ENCODE peak calls at places on chromosomes 6 and 20, in seven cellular contexts. N is K562, H is HepG2, Z is HCT116, P is SK-N-SH, W is H1, G is GM12878. L is an unnamed sample. For H3K4me1, the result is how much of the 10 kb centered on the place peaks cover.

GRCh38 chr6:93468291-93468690 is 48.9 kb upstream of the EPHA7 start:
- DNase-seq in W (peak), H (no peak), G (no peak), P (no peak), Z (no peak), N (no peak), L (peak)

GRCh38 chr6:43934183-43934802 is 164.3 kb downstream of the VEGFA start:
- DNase-seq in W (no peak), H (no peak), Z (no peak), P (peak), N (no peak), G (no peak), L (no peak)

GRCh38 chr20:20711413-20711812 is 1.0 kb downstream of the RALGAPA2 start:
- DNase-seq in W (no peak), G (no peak), P (no peak), Z (no peak), H (no peak), N (no peak), L (no peak)

GRCh38 chr20:37319120-37319717 is 26.7 kb upstream of the SRC start:
- DNase-seq in W (no peak), G (no peak), N (no peak), Z (no peak), H (no peak), P (peak), L (peak)

GRCh38 chr6:160005861-160006540 is 37.1 kb downstream of the IGF2R start:
- DNase-seq in G (no peak), Z (no peak), N (no peak), W (no peak), P (peak), H (no peak), L (no peak)

GRCh38 chr6:39301606-39302005 is 12.6 kb downstream of the KCNK17 start:
- DNase-seq in G (no peak), W (no peak), Z (peak), H (peak), N (peak), P (no peak), L (no peak)

GRCh38 chr6:90362273-90362672 is 65.6 kb upstream of the BACH2 start:
- DNase-seq in H (no peak), W (no peak), G (no peak), P (no peak), N (peak), Z (no peak), L (no peak)

GRCh38 chr20:52785678-52786077 is 186.5 kb upstream of the TSHZ2 start:
- DNase-seq in Z (no peak), G (no peak), W (no peak), N (no peak), P (no peak), H (no peak), L (no peak)

GRCh38 chr20:41657655-41658054 is 39.5 kb upstream of the CHD6 start:
- DNase-seq in W (no peak), N (no peak), P (no peak), Z (no peak), H (no peak), G (no peak), L (no peak)

GRCh38 chr6:21263531-21264287 is 329.8 kb upstream of the SOX4 start:
- DNase-seq in N (peak), W (no peak), G (peak), Z (no peak), H (no peak), P (no peak), L (no peak)

GRCh38 chr20:1265226-1265915 is 723 bp upstream of the SNPH start:
- DNase-seq in P (no peak), N (peak), G (no peak), W (no peak), H (no peak), Z (no peak), L (no peak)

GRCh38 chr6:159941286-159942113 is 27.4 kb upstream of the IGF2R start:
- DNase-seq in H (peak), G (peak), P (peak), Z (peak), N (peak), W (no peak), L (no peak)

GRCh38 chr6:38058022-38058421 is 238.5 kb downstream of the ZFAND3 start:
- DNase-seq in W (no peak), H (peak), P (no peak), N (no peak), Z (peak), G (peak), L (no peak)

GRCh38 chr6:44561832-44562496 is 174.5 kb downstream of the CDC5L start:
- DNase-seq in P (peak), N (no peak), G (no peak), W (no peak), H (no peak), Z (no peak), L (no peak)

GRCh38 chr6:140256213-140256612 is 881.8 kb upstream of the CITED2 start:
- DNase-seq in P (no peak), Z (no peak), H (no peak), W (no peak), N (no peak), G (no peak), L (no peak)

GRCh38 chr6:138971601-138972000 is 16.5 kb downstream of the REPS1 start:
- DNase-seq in W (no peak), Z (no peak), G (no peak), P (no peak), H (no peak), N (no peak), L (no peak)

GRCh38 chr20:8515810-8516435 is 383.9 kb downstream of the PLCB1 start:
- DNase-seq in G (no peak), Z (no peak), P (no peak), H (no peak), N (no peak), W (no peak), L (no peak)

GRCh38 chr6:343960-344815 is 47.4 kb upstream of the IRF4 start:
- DNase-seq in P (no peak), N (no peak), H (no peak), W (no peak), Z (no peak), G (no peak), L (no peak)

GRCh38 chr6:43086022-43086658 is 10.0 kb downstream of the PTK7 start:
- DNase-seq in W (no peak), N (no peak), P (no peak), Z (no peak), G (peak), H (no peak), L (no peak)

GRCh38 chr6:158142789-158143188 is 25.3 kb downstream of the SERAC1 start:
- DNase-seq in H (peak), N (no peak), G (no peak), P (no peak), W (no peak), Z (no peak), L (no peak)

GRCh38 chr6:53795254-53795701 is 473 bp downstream of the LRRC1 start:
- DNase-seq in G (no peak), N (no peak), P (no peak), W (no peak), H (no peak), Z (no peak), L (no peak)

GRCh38 chr6:35140991-35141720 is at the start of gene TCP11:
- DNase-seq in Z (no peak), H (no peak), P (peak), W (no peak), G (no peak), N (peak), L (no peak)

GRCh38 chr6:31170987-31171671 is 647 bp upstream of the POU5F1 start:
- DNase-seq in G (no peak), Z (no peak), W (no peak), N (no peak), H (no peak), P (no peak), L (no peak)

GRCh38 chr6:31171931-31172882 is 1.7 kb upstream of the POU5F1 start:
- DNase-seq in N (no peak), P (no peak), G (no peak), W (peak), Z (no peak), H (no peak), L (peak)

GRCh38 chr6:31173406-31173805 is 2.9 kb upstream of the POU5F1 start:
- DNase-seq in H (no peak), N (peak), W (no peak), G (no peak), P (no peak), Z (no peak), L (no peak)

GRCh38 chr6:31174378-31174777 is 3.9 kb upstream of the POU5F1 start:
- DNase-seq in Z (no peak), H (no peak), W (no peak), G (no peak), N (no peak), P (no peak), L (no peak)

DNA sequence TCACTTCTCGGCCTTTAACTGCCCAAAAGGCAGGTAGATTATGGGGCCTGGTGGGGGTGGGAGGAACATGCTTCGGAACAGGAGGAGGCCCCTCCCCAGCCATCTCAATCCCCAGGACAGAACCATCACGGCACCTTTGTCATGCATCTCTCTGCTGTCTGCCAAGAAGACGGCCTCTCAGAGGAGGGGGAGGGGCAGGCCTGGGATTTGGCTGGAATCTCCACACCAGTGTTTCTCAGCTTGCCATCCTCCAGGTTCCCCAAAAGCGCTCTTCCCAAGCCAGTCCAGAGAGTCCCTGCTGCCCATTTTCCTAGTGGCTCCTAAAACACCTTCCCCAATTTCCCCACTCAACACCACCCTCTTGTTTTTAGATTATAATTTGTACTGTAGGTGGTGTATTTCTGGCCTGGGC is 2.5 kb upstream of the POU5F1 start:
- DNase-seq in H (no peak), W (peak), Z (no peak), G (no peak), P (no peak), N (no peak), L (peak)
- H3K4me3 ChIP-seq in H (no peak), W (peak), Z (no peak), G (no peak), P (no peak), N (no peak), L (peak)

DNA sequence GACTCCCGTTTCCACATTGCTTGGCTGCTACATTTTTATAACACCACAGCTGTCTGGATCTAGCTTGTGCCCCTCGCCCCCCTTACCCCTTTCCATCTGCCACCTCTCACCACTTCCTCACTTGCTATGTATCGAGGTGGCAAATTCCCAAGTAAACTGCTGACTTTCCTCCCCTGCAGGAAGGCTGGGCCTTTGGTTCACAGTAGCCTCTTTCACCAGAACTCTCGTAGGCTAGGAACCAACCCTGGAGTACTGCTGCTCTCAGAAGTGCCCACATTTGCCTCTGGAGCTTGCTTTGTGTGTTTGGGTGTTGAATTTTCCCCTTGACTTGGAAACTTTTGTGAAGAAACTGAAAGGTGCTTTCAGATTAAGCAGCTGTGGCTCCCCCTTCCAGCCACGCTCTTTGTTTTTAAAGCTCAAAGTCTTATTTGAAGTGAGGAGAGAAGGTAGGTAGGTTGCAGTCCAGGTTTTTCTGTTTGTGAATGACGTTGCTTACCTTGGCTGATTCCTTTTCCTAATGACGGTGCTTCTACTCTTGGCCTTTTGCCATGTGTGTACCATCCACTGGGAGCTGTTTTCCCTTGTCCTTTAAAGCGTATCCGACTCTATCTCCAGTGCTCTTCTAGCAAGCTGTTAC is 90.4 kb downstream of the CARMIL1 start:
- DNase-seq in P (no peak), N (no peak), W (no peak), G (no peak), Z (no peak), H (peak), L (no peak)
- TF ChIP-seq YY1 in P (no peak), N (no peak), W (no peak), G (no peak), Z (no peak), H (no peak), L (no peak)

GRCh38 chr20:47799116-47799715 is 13.9 kb upstream of the SULF2 start:
- DNase-seq in H (no peak), G (no peak), W (no peak), N (no peak), P (no peak), Z (no peak), L (no peak)

GRCh38 chr20:47801079-47801478 is 15.8 kb upstream of the SULF2 start:
- DNase-seq in Z (no peak), P (no peak), W (no peak), H (no peak), N (no peak), G (no peak), L (no peak)

GRCh38 chr20:47800619-47801018 is 15.3 kb upstream of the SULF2 start:
- DNase-seq in Z (no peak), H (no peak), G (no peak), W (no peak), N (no peak), P (peak), L (no peak)

GRCh38 chr20:47795214-47795667 is 10.0 kb upstream of the SULF2 start:
- DNase-seq in P (no peak), Z (no peak), N (no peak), H (no peak), G (no peak), W (no peak), L (no peak)

DNA sequence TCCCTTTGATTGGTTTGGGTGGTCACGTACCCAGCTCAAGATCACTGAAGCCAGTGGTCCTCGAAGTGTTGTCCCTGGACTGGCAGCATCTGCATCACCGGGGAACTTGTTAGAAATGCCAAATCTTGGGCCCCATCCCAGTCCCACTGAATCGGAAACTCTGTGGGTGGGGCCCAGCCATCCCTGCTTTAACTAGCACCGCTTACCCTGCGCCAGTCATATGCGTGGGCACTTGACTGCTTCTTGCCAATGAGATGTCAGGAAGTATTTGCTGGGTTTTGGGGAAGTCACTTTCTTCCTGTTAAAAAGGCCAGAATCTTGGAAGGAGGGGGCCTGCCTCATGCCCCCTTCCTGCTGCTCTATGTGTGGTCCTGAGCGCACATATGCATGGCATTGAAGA is 11.7 kb upstream of the SULF2 start:
- DNase-seq in G (no peak), N (no peak), W (no peak), P (no peak), Z (no peak), H (no peak), L (no peak)
- H3K4me1 ChIP-seq in G (under half), N (under half), W (under half), P (under half), Z (under half), H (under half), L (under half)

GRCh38 chr20:31488171-31488570 is 13.1 kb downstream of the REM1 start:
- DNase-seq in Z (no peak), G (no peak), N (no peak), P (no peak), H (no peak), W (no peak), L (no peak)

GRCh38 chr20:31489152-31489551 is 14.1 kb downstream of the REM1 start:
- DNase-seq in N (no peak), G (no peak), W (no peak), P (no peak), Z (no peak), H (no peak), L (no peak)

GRCh38 chr20:31490752-31491151 is 15.7 kb downstream of the REM1 start:
- DNase-seq in W (no peak), Z (no peak), N (no peak), P (no peak), H (no peak), G (no peak), L (no peak)

GRCh38 chr20:31484001-31484400 is 8.9 kb downstream of the REM1 start:
- DNase-seq in W (no peak), N (peak), H (no peak), G (no peak), P (peak), Z (no peak), L (no peak)

DNA sequence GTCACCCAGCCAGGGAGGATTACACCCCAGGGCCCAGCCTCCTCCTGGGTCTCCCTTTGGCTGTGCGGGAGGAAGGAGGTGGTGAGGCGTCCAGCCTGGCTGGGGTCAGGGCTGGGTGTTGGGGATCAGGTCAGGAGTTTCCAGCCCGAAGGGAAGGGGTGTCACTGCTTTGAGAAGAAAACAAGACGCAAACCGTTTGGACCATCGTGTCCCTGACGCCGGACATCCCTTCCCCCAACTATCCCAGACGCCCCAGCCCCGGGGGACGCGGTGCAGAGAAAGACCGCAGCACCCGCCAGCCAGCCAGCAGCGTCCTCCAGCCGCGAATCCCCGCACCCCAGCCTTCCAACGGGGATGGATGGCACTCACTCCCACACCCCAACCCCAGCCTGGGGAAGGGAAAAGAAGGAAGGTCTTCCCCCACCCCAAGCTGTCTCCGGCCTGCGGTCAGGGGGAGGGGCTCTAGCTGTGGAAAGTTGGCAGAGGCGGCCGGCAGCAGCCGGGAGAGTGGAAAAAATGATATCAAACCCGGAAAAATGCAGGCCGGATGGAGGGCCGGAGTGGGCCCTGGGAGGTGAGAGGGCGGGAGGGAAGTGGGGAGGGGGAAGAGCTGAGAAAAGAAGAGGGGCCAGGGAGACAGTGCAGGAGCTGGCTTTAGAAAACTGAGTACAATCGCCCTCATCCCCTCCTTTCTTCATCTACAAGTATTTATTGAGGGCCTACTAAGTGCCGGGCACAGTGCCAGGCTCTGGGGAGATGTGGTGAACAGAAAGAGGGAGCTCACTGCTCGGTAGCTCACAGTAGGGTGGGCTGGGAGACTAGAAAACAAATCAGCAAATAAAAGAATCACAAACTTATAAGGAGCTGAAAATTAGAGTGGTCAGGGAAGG is 10.6 kb downstream of the REM1 start:
- DNase-seq in G (no peak), H (no peak), Z (no peak), P (peak), W (no peak), N (peak), L (no peak)
- H3K4me3 ChIP-seq in G (no peak), H (no peak), Z (no peak), P (no peak), W (no peak), N (no peak), L (peak)

DNA sequence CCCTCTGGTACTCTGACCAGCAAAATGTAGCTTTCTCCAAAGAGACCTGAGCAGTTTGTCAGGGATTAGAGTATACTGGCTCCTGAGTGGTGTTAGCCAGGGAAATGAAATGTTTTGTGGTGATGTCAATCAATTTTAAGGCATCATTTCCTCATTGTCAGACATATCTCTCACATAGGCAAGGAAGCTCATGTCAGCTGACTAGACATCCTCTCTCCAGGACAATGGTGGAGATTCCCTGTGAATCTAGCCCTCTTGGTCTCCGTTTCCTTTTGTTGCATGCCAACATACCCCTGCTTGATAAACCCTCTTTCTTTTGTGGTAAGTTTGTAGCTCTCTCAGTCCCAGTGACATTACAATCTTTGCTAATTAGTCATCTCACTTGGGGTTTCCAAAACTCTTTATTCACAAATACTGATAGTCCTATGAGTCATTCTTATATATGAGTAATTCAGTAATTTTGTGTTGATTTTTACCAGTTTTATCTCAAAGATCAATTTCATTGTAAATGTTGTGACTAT is 135.6 kb upstream of the PTPRK start:
- DNase-seq in Z (peak), P (no peak), N (no peak), W (no peak), H (no peak), G (peak), L (no peak)
- TF ChIP-seq YY1 in Z (peak), P (no peak), N (no peak), W (no peak), H (no peak), G (peak), L (no peak)

DNA sequence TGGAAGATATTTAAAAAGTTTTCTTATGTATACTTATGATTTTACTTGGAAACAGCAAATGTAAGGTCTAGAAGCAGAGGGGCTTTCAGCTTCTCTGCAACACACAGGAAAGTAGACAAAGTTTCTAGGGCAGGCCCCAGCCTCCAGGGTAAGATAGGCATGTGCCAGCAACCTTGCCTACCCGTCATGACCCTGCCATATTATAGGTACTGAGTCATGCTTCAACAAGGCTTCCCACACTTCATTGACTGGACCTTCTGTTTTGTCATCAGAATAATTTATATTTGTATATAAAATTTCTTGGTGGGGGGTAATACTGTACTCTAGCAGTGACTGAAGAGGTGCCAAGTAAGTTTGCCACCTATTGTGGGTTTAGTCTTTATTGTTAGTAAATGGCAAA is 95.4 kb downstream of the JARID2 start:
- DNase-seq in P (no peak), W (no peak), H (no peak), Z (peak), G (no peak), N (no peak), L (no peak)
- H3K4me1 ChIP-seq in P (under half), W (under half), H (under half), Z (under half), G (under half), N (half or more), L (under half)

L was measured in NT2/D1.